ENCODE peak calls at places on chromosomes 16 and 17, in nine cellular contexts. A is breast epithelium, J is C1 segment of cervical spinal cord, V is head of caudate nucleus, N is substantia nigra, K is A549, G is NAMALWA, F is NCI-H1105 treated with DMSO at 0.1 percent for 48 hours, M is OCI-LY7. Y is an unnamed sample.

GRCh38 chr17:81865733-81866439 is 5.3 kb downstream of the ARHGDIA start:
- DNase-seq in A (no peak), J (no peak), V (no peak), N (no peak), K (no peak), G (no peak), F (peak; percentile 69), M (no peak), Y (no peak)

GRCh38 chr16:87951550-87952538 is 610 bp downstream of the BANP start:
- DNase-seq in A (no peak), J (no peak), V (peak; percentile 27), N (no peak), K (no peak), G (peak; percentile 55), F (no peak), M (peak; percentile 25), Y (no peak)

GRCh38 chr17:4706121-4706520 is 2.2 kb upstream of the PELP1 start:
- DNase-seq in A (no peak), J (no peak), V (no peak), N (no peak), K (no peak), G (no peak), F (no peak), M (no peak), Y (no peak)

GRCh38 chr16:77780378-77780837 is 8.0 kb upstream of the VAT1L start:
- DNase-seq in A (no peak), J (no peak), V (no peak), N (no peak), K (peak; percentile 59), G (no peak), F (no peak), M (no peak), Y (no peak)

GRCh38 chr17:49742256-49742655 is 21.7 kb downstream of the FAM117A start:
- DNase-seq in A (no peak), J (no peak), V (no peak), N (no peak), K (no peak), G (peak; percentile 54), F (no peak), M (peak; percentile 46), Y (no peak)

GRCh38 chr17:4947010-4947410 is 1.3 kb downstream of the PFN1 start:
- DNase-seq in A (no peak), J (no peak), V (no peak), N (no peak), K (peak; percentile 64), G (no peak), F (no peak), M (no peak), Y (no peak)

GRCh38 chr17:45030733-45031132 is 20.7 kb downstream of the DCAKD start:
- DNase-seq in A (no peak), J (no peak), V (no peak), N (no peak), K (no peak), G (no peak), F (no peak), M (no peak), Y (no peak)

GRCh38 chr17:16286009-16286946 is 67.0 kb downstream of the CENPV start:
- DNase-seq in A (peak; percentile 64), J (no peak), V (no peak), N (no peak), K (peak; percentile 99), G (peak; percentile 65), F (no peak), M (peak; percentile 67), Y (peak; percentile 31)

GRCh38 chr16:20611975-20612471 is 35.9 kb upstream of the ACSM2B start:
- DNase-seq in A (no peak), J (no peak), V (peak; percentile 38), N (peak; percentile 38), K (no peak), G (no peak), F (peak; percentile 49), M (no peak), Y (peak; percentile 12)

GRCh38 chr16:85027968-85028637 is 508 bp downstream of the KIAA0513 start:
- DNase-seq in A (no peak), J (no peak), V (no peak), N (no peak), K (no peak), G (no peak), F (no peak), M (peak; percentile 15), Y (no peak)

GRCh38 chr16:86231996-86232350 is 278.4 kb upstream of the FOXF1 start:
- DNase-seq in A (no peak), J (no peak), V (no peak), N (no peak), K (no peak), G (no peak), F (no peak), M (no peak), Y (no peak)

GRCh38 chr17:49035470-49036269 is 38.5 kb downstream of the IGF2BP1 start:
- DNase-seq in A (peak; percentile 65), J (no peak), V (no peak), N (no peak), K (peak; percentile 67), G (peak; percentile 56), F (peak; percentile 4), M (peak; percentile 48), Y (no peak)

GRCh38 chr17:47948706-47949196 is 7.4 kb downstream of the PNPO start:
- DNase-seq in A (peak; percentile 77), J (no peak), V (no peak), N (no peak), K (peak; percentile 85), G (no peak), F (no peak), M (no peak), Y (no peak)

GRCh38 chr17:1078831-1079561 is 82.1 kb downstream of the TIMM22 start:
- DNase-seq in A (no peak), J (no peak), V (no peak), N (no peak), K (no peak), G (no peak), F (no peak), M (no peak), Y (no peak)

GRCh38 chr17:41326173-41327145 is 10.9 kb upstream of the KRTAP17-1 start:
- DNase-seq in A (no peak), J (no peak), V (no peak), N (no peak), K (no peak), G (no peak), F (no peak), M (no peak), Y (no peak)

GRCh38 chr17:19714542-19715411 is 1.6 kb downstream of the SLC47A2 start:
- DNase-seq in A (no peak), J (no peak), V (no peak), N (no peak), K (no peak), G (no peak), F (peak; percentile 76), M (peak; percentile 5), Y (no peak)

GRCh38 chr17:77535435-77535834 is 394.7 kb downstream of the SEC14L1 start:
- DNase-seq in A (no peak), J (no peak), V (no peak), N (no peak), K (no peak), G (no peak), F (no peak), M (no peak), Y (no peak)

GRCh38 chr16:83953796-83954576 is 946 bp downstream of the OSGIN1 start:
- DNase-seq in A (no peak), J (no peak), V (no peak), N (no peak), K (peak; percentile 72), G (peak; percentile 69), F (peak; percentile 30), M (peak; percentile 49), Y (peak; percentile 49)

GRCh38 chr16:85243312-85243711 is 131.0 kb upstream of the CIBAR2 start:
- DNase-seq in A (no peak), J (no peak), V (no peak), N (no peak), K (no peak), G (no peak), F (no peak), M (no peak), Y (no peak)

GRCh38 chr16:16096161-16096857 is 127.0 kb downstream of the ABCC6 start:
- DNase-seq in A (no peak), J (no peak), V (no peak), N (no peak), K (no peak), G (peak; percentile 32), F (no peak), M (peak; percentile 82), Y (no peak)

GRCh38 chr17:31695456-31696090 is 163.5 kb downstream of the COPRS start:
- DNase-seq in A (no peak), J (no peak), V (no peak), N (no peak), K (no peak), G (no peak), F (no peak), M (no peak), Y (peak; percentile 2)

GRCh38 chr17:20280832-20281231 is 186.5 kb downstream of the LGALS9B start:
- DNase-seq in A (no peak), J (no peak), V (no peak), N (no peak), K (no peak), G (no peak), F (no peak), M (no peak), Y (no peak)

GRCh38 chr16:67562918-67563707 is 787 bp downstream of the CTCF start:
- DNase-seq in A (no peak), J (no peak), V (peak; percentile 72), N (peak; percentile 69), K (peak; percentile 57), G (peak; percentile 78), F (peak; percentile 8), M (peak; percentile 87), Y (peak; percentile 32)

GRCh38 chr16:63289834-63290460 is 1253.7 kb upstream of the CDH8 start:
- DNase-seq in A (no peak), J (no peak), V (peak; percentile 61), N (peak; percentile 25), K (peak; percentile 48), G (peak; percentile 72), F (peak; percentile 50), M (peak; percentile 39), Y (peak; percentile 85)

GRCh38 chr16:86363836-86364618 is 146.3 kb upstream of the FOXF1 start:
- DNase-seq in A (no peak), J (no peak), V (no peak), N (no peak), K (no peak), G (no peak), F (no peak), M (no peak), Y (no peak)

GRCh38 chr17:42843358-42843934 is 934 bp upstream of the AOC2 start:
- DNase-seq in A (no peak), J (no peak), V (peak; percentile 59), N (no peak), K (peak; percentile 82), G (peak; percentile 43), F (peak; percentile 49), M (peak; percentile 56), Y (peak; percentile 76)

GRCh38 chr16:17380613-17381012 is 90.1 kb downstream of the XYLT1 start:
- DNase-seq in A (no peak), J (no peak), V (no peak), N (no peak), K (no peak), G (no peak), F (no peak), M (no peak), Y (no peak)

GRCh38 chr16:89393731-89394406 is 96.5 kb downstream of the ANKRD11 start:
- DNase-seq in A (no peak), J (no peak), V (no peak), N (no peak), K (no peak), G (no peak), F (no peak), M (no peak), Y (no peak)